ENCODE peak calls at places on chromosomes 11 and 22, in four cellular contexts. S, U, J and N are unnamed samples.

GRCh38 chr11:46900091-46900746 is 18.1 kb downstream of the LRP4 start:
- DNase-seq in S (no peak), U (no peak), J (no peak), N (no peak)

GRCh38 chr22:28341001-28341400 is 338.6 kb downstream of the TTC28 start:
- DNase-seq in J (peak; percentile 65), S (no peak), U (peak; percentile 4), N (no peak)

GRCh38 chr11:36540998-36541397 is 26.8 kb upstream of the RAG1 start:
- DNase-seq in S (peak; percentile 38), U (peak; percentile 60), J (peak; percentile 68), N (peak; percentile 48)

GRCh38 chr11:45511566-45511965 is 153.9 kb downstream of the CHST1 start:
- DNase-seq in U (no peak), J (no peak), S (no peak), N (no peak)

GRCh38 chr11:8610532-8611116 is 16.6 kb upstream of the STK33 start:
- DNase-seq in S (no peak), J (no peak), U (no peak), N (no peak)

GRCh38 chr22:50134481-50134880 is 36.0 kb upstream of the PANX2 start:
- DNase-seq in U (no peak), S (no peak), J (no peak), N (no peak)

GRCh38 chr11:26558191-26558590 is 13.9 kb downstream of the MUC15 start:
- DNase-seq in U (no peak), S (no peak), J (no peak), N (no peak)

GRCh38 chr11:102047305-102047924 is at the start of gene CFAP300:
- DNase-seq in S (no peak), U (peak; percentile 77), J (peak; percentile 88), N (no peak)

GRCh38 chr11:2209900-2210321 is 38.3 kb upstream of the TH start:
- DNase-seq in J (no peak), U (no peak), S (no peak), N (no peak)

DNA sequence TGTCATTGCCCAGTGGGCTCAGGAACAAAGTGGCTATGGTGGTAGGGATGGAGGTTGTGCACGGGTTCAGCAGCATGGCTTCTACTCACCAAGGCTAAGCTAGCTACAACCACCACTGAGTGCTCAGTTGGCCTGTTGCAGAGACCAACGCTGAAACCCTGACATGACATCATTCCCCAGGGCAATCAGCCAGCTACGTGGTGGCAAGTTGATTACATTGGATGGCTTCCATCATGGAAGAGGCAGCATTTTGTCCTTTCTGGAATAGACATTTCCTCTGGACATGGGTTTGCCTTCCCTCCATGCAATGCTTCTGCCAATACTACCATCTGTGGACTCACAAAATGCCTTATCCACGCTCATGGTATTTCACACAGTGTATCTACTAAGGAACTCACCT is 634.3 kb downstream of the OPCML start:
- DNase-seq in J (no peak), S (no peak), U (no peak), N (no peak)
- H3K9me2 ChIP-seq in J (no peaks in the 10 kb centered on the region), S (no peaks in the 10 kb centered on the region), U (no peaks in the 10 kb centered on the region), N (no peaks in the 10 kb centered on the region)

DNA sequence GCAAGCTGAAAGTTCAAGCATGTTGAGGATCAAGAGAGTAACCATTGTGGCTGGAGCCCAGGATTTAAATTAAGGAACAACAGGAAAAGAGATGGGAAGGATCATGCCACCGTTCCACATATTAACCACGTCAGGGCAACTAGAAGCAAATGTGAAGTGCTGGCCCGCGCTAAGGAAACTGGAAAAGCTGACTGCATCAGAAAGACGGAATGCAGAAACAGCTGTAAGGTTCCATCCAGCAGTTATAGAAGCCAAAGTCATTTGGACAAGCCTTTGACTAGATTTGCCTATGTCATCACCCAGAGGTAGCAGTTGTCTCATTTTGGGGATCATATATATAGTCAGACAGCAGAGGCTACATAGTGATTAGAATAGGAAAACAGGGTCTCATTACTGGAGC is 43.0 kb upstream of the CRTAM start:
- DNase-seq in J (no peak), S (no peak), U (no peak), N (no peak)
- H3K9me2 ChIP-seq in J (no peaks in the 10 kb centered on the region), S (no peaks in the 10 kb centered on the region), U (no peaks in the 10 kb centered on the region), N (no peaks in the 10 kb centered on the region)

DNA sequence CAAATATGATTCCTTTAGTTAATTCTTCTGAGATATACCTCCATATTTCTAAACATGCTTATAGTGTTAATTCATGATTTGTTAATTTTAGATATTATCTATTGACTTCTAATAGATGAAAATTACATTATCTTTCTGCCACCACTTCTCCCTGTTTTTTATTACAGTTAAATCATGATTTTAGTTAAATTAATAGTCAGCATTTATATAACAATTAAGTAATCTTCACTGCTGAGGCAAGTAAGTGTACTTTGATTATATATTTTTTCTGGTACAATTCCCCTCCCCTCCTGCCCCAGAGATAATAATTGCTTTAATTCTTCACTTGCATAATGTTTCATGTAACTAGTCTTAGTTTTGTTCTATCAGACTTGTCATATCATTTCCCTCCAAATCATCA is 5.8 kb downstream of the IL17RA start:
- DNase-seq in U (no peak), S (no peak), J (no peak), N (no peak)
- H3K9me2 ChIP-seq in U (no peaks in the 10 kb centered on the region), S (no peaks in the 10 kb centered on the region), J (no peaks in the 10 kb centered on the region), N (peaks cover 3% of the 10 kb centered on the region)

DNA sequence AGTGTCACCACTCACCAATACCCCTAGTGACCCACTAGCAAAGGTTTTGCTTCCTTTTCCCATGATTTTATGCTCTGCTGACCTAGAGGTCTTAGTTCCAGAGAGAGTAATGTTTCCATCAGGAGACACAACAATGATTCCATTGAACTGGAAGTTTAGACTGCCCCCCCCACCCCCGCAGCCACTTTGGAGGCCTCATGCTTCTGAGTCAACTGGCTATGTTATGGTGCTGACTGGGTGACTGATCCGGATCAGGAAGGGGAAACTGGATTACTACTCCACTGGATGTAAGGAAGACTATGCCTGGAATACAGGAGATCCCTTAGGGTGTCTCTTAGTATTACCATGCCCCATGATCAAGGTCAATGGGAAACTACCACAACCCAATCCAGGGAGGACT is 633.6 kb downstream of the OPCML start:
- DNase-seq in J (no peak), U (no peak), S (no peak), N (no peak)
- H3K9me2 ChIP-seq in J (no peaks in the 10 kb centered on the region), U (no peaks in the 10 kb centered on the region), S (no peaks in the 10 kb centered on the region), N (no peaks in the 10 kb centered on the region)

DNA sequence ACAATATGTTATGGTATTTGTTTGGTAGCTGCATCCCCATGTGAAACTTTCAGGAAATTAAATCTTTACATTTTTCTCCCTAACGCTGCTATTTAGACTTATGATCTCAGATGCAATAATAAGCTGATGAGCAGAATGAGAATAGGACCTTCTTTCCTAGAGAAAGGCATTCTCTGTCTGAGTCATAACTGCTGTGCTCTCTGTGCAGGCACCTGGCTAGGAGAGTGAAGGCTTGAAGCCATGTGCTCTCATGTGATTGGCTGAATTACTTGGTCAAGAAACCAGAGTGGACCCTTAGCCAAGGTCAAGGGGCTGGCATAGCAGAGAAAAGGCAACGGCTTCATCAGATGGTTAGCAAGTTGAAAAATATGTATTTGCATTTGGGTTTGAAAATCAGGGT is 185.0 kb downstream of the ADAMTS15 start:
- DNase-seq in S (no peak), J (peak; percentile 23), U (peak; percentile 67), N (no peak)
- H3K9me2 ChIP-seq in S (no peaks in the 10 kb centered on the region), J (no peaks in the 10 kb centered on the region), U (no peaks in the 10 kb centered on the region), N (no peaks in the 10 kb centered on the region)

GRCh38 chr11:69285091-69285490 is 8.9 kb upstream of the MYEOV start:
- DNase-seq in U (no peak), S (no peak), J (no peak), N (no peak)
- H3K9me2 ChIP-seq in U (no peaks in the 10 kb centered on the region), S (no peaks in the 10 kb centered on the region), J (no peaks in the 10 kb centered on the region), N (no peaks in the 10 kb centered on the region)

DNA sequence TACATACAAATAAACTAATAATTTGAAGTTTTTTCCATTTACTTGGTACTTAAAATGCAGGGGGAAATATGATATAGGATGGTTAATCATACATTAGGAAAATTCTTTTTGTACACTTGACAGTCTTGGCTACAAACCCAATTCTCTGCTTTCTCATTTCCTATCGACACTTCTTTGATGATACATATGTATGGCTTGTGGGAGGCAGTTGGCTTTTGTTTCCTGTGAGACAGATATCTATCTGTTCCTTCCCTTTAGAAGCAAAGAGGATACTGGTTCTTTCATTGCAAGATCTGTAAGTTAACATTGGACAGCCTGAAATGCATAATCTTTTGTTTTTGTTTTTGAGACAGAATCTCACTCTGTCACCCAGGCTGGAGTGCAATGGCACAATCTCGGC is 47.9 kb upstream of the ADORA2A start:
- DNase-seq in S (no peak), J (peak; percentile 67), U (peak; percentile 12), N (no peak)
- H3K9me2 ChIP-seq in S (no peaks in the 10 kb centered on the region), J (no peaks in the 10 kb centered on the region), U (no peaks in the 10 kb centered on the region), N (no peaks in the 10 kb centered on the region)

GRCh38 chr22:26796785-26797184 is 139.4 kb downstream of the MIAT start:
- DNase-seq in U (no peak), S (no peak), J (no peak), N (no peak)

GRCh38 chr22:26800858-26801257 is 143.5 kb downstream of the MIAT start:
- DNase-seq in J (no peak), S (no peak), U (no peak), N (no peak)

GRCh38 chr22:26801449-26801848 is 144.1 kb downstream of the MIAT start:
- DNase-seq in S (no peak), U (no peak), J (no peak), N (no peak)

GRCh38 chr22:26798433-26799065 is 141.2 kb downstream of the MIAT start:
- DNase-seq in U (no peak), J (no peak), S (no peak), N (no peak)

GRCh38 chr22:26797910-26798309 is 140.5 kb downstream of the MIAT start:
- DNase-seq in U (no peak), J (no peak), S (peak; percentile 6), N (peak; percentile 66)
- H3K9me2 ChIP-seq in U (no peaks in the 10 kb centered on the region), J (no peaks in the 10 kb centered on the region), S (no peaks in the 10 kb centered on the region), N (no peaks in the 10 kb centered on the region)